ENCODE peak calls at places on chromosomes 1 and 21, in eight cellular contexts. One of them, this sample, is unnamed. For H3K27me3, the result is how much of the 10 kb centered on the place peaks cover.

GRCh38 chr1:233843523-233844204 is 60.8 kb upstream of the SLC35F3 start:
- DNase-seq in endothelial cell of umbilical vein: no peak
- DNase-seq in psoas muscle: no peak
- DNase-seq in IMR-90: no peak
- DNase-seq in heart left ventricle: no peak
- DNase-seq in tibial artery: no peak
- DNase-seq in BE2C: no peak
- DNase-seq in esophagus squamous epithelium: no peak
- DNase-seq in this sample: no peak

GRCh38 chr1:159935719-159936283 is 9.6 kb downstream of the IGSF9 start:
- DNase-seq in heart left ventricle: no peak
- DNase-seq in endothelial cell of umbilical vein: no peak
- DNase-seq in psoas muscle: no peak
- DNase-seq in IMR-90: no peak
- DNase-seq in tibial artery: no peak
- DNase-seq in BE2C: no peak
- DNase-seq in esophagus squamous epithelium: no peak
- DNase-seq in this sample: peak

GRCh38 chr21:36946949-36947371 is 19.5 kb downstream of the HLCS start:
- DNase-seq in endothelial cell of umbilical vein: no peak
- DNase-seq in BE2C: no peak
- DNase-seq in tibial artery: no peak
- DNase-seq in esophagus squamous epithelium: no peak
- DNase-seq in psoas muscle: no peak
- DNase-seq in IMR-90: no peak
- DNase-seq in heart left ventricle: no peak
- DNase-seq in this sample: no peak

GRCh38 chr1:236534164-236534651 is 10.4 kb downstream of the LGALS8 start:
- DNase-seq in heart left ventricle: no peak
- DNase-seq in IMR-90: peak
- DNase-seq in psoas muscle: no peak
- DNase-seq in esophagus squamous epithelium: no peak
- DNase-seq in endothelial cell of umbilical vein: peak
- DNase-seq in tibial artery: no peak
- DNase-seq in BE2C: no peak
- DNase-seq in this sample: no peak

GRCh38 chr1:100463809-100464424 is 74.0 kb upstream of the GPR88 start:
- DNase-seq in tibial artery: no peak
- DNase-seq in psoas muscle: peak
- DNase-seq in heart left ventricle: peak
- DNase-seq in esophagus squamous epithelium: no peak
- DNase-seq in BE2C: peak
- DNase-seq in IMR-90: peak
- DNase-seq in endothelial cell of umbilical vein: peak
- DNase-seq in this sample: peak

GRCh38 chr1:179761296-179761695 is 18.2 kb downstream of the FAM163A start:
- DNase-seq in BE2C: peak
- DNase-seq in tibial artery: no peak
- DNase-seq in psoas muscle: no peak
- DNase-seq in IMR-90: no peak
- DNase-seq in endothelial cell of umbilical vein: no peak
- DNase-seq in esophagus squamous epithelium: no peak
- DNase-seq in heart left ventricle: no peak
- DNase-seq in this sample: no peak

GRCh38 chr1:222071313-222071886 is 329.5 kb upstream of the DUSP10 start:
- DNase-seq in psoas muscle: no peak
- DNase-seq in esophagus squamous epithelium: no peak
- DNase-seq in BE2C: no peak
- DNase-seq in IMR-90: no peak
- DNase-seq in heart left ventricle: no peak
- DNase-seq in tibial artery: no peak
- DNase-seq in endothelial cell of umbilical vein: no peak
- DNase-seq in this sample: no peak

GRCh38 chr1:220734571-220735326 is 13.4 kb upstream of the MTARC2 start:
- DNase-seq in tibial artery: no peak
- DNase-seq in heart left ventricle: no peak
- DNase-seq in IMR-90: peak
- DNase-seq in BE2C: no peak
- DNase-seq in psoas muscle: no peak
- DNase-seq in esophagus squamous epithelium: no peak
- DNase-seq in endothelial cell of umbilical vein: peak
- DNase-seq in this sample: no peak

GRCh38 chr1:223276029-223276428 is 87.9 kb downstream of the SUSD4 start:
- DNase-seq in heart left ventricle: no peak
- DNase-seq in tibial artery: no peak
- DNase-seq in endothelial cell of umbilical vein: no peak
- DNase-seq in psoas muscle: no peak
- DNase-seq in esophagus squamous epithelium: no peak
- DNase-seq in IMR-90: no peak
- DNase-seq in BE2C: no peak
- DNase-seq in this sample: no peak

GRCh38 chr1:98086796-98087195 is 166.0 kb upstream of the DPYD start:
- DNase-seq in psoas muscle: no peak
- DNase-seq in endothelial cell of umbilical vein: peak
- DNase-seq in heart left ventricle: no peak
- DNase-seq in IMR-90: peak
- DNase-seq in BE2C: no peak
- DNase-seq in tibial artery: no peak
- DNase-seq in esophagus squamous epithelium: no peak
- DNase-seq in this sample: no peak

GRCh38 chr1:31183927-31184554 is 55.6 kb downstream of the NKAIN1 start:
- DNase-seq in psoas muscle: no peak
- DNase-seq in heart left ventricle: no peak
- DNase-seq in endothelial cell of umbilical vein: peak
- DNase-seq in BE2C: peak
- DNase-seq in esophagus squamous epithelium: no peak
- DNase-seq in IMR-90: peak
- DNase-seq in tibial artery: no peak
- DNase-seq in this sample: peak

GRCh38 chr1:89978763-89979162 is 16.1 kb upstream of the ZNF326 start:
- DNase-seq in heart left ventricle: no peak
- DNase-seq in psoas muscle: no peak
- DNase-seq in IMR-90: peak
- DNase-seq in esophagus squamous epithelium: no peak
- DNase-seq in endothelial cell of umbilical vein: no peak
- DNase-seq in BE2C: no peak
- DNase-seq in tibial artery: no peak
- DNase-seq in this sample: no peak

GRCh38 chr1:203287109-203287893 is 18.0 kb upstream of the BTG2 start:
- DNase-seq in tibial artery: peak
- DNase-seq in psoas muscle: peak
- DNase-seq in BE2C: no peak
- DNase-seq in IMR-90: no peak
- DNase-seq in heart left ventricle: peak
- DNase-seq in esophagus squamous epithelium: peak
- DNase-seq in endothelial cell of umbilical vein: peak
- DNase-seq in this sample: peak

GRCh38 chr1:219174672-219175564 is 1.2 kb downstream of the LYPLAL1 start:
- DNase-seq in tibial artery: peak
- DNase-seq in psoas muscle: no peak
- DNase-seq in IMR-90: peak
- DNase-seq in endothelial cell of umbilical vein: peak
- DNase-seq in esophagus squamous epithelium: no peak
- DNase-seq in heart left ventricle: no peak
- DNase-seq in BE2C: no peak
- DNase-seq in this sample: peak

GRCh38 chr1:22969224-22969829 is 3.3 kb downstream of the LACTBL1 start:
- DNase-seq in tibial artery: no peak
- DNase-seq in endothelial cell of umbilical vein: peak
- DNase-seq in IMR-90: peak
- DNase-seq in esophagus squamous epithelium: no peak
- DNase-seq in heart left ventricle: no peak
- DNase-seq in BE2C: peak
- DNase-seq in psoas muscle: no peak
- DNase-seq in this sample: peak

GRCh38 chr1:229756666-229757065 is 130.6 kb downstream of the URB2 start:
- DNase-seq in psoas muscle: no peak
- DNase-seq in tibial artery: no peak
- DNase-seq in BE2C: no peak
- DNase-seq in endothelial cell of umbilical vein: no peak
- DNase-seq in heart left ventricle: no peak
- DNase-seq in esophagus squamous epithelium: no peak
- DNase-seq in IMR-90: peak
- DNase-seq in this sample: no peak

GRCh38 chr1:56080123-56080522 is 499.2 kb downstream of the PLPP3 start:
- DNase-seq in tibial artery: no peak
- DNase-seq in IMR-90: peak
- DNase-seq in psoas muscle: no peak
- DNase-seq in endothelial cell of umbilical vein: peak
- DNase-seq in heart left ventricle: no peak
- DNase-seq in esophagus squamous epithelium: no peak
- DNase-seq in BE2C: no peak
- DNase-seq in this sample: no peak

GRCh38 chr1:31980835-31981782 is 32.6 kb upstream of the KHDRBS1 start:
- DNase-seq in IMR-90: no peak
- DNase-seq in heart left ventricle: no peak
- DNase-seq in BE2C: no peak
- DNase-seq in endothelial cell of umbilical vein: no peak
- DNase-seq in tibial artery: no peak
- DNase-seq in esophagus squamous epithelium: no peak
- DNase-seq in psoas muscle: no peak
- DNase-seq in this sample: no peak

GRCh38 chr1:91066545-91066944 is 44.7 kb upstream of the ZNF644 start:
- DNase-seq in heart left ventricle: no peak
- DNase-seq in tibial artery: no peak
- DNase-seq in endothelial cell of umbilical vein: no peak
- DNase-seq in esophagus squamous epithelium: no peak
- DNase-seq in psoas muscle: no peak
- DNase-seq in IMR-90: no peak
- DNase-seq in BE2C: no peak
- DNase-seq in this sample: no peak

DNA sequence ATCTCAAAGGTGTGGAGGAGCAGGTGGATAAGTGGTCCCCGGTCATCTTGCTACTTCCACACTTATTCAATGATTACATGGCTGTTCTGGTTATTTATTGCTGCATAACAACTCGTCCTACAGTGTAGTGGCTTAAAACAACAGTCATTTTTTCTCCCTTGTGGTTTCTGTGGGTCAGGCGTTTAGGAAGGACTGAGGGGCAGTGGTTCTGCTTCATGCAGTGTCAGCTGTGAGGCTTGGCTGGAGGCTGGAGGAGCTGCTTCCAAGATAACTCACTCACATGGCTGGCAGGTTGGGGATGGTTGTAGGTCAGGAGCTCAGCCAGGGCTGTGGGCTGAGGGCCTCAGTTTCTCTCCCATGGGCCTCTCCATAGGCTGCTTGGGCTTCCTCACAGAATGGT is 5.9 kb upstream of the SLC6A17 start:
- DNase-seq in tibial artery: peak
- DNase-seq in heart left ventricle: no peak
- DNase-seq in BE2C: no peak
- DNase-seq in IMR-90: no peak
- DNase-seq in esophagus squamous epithelium: no peak
- DNase-seq in psoas muscle: no peak
- DNase-seq in endothelial cell of umbilical vein: no peak
- DNase-seq in this sample: no peak
- H3K27me3 ChIP-seq in tibial artery: under half
- H3K27me3 ChIP-seq in heart left ventricle: half or more
- H3K27me3 ChIP-seq in BE2C: under half
- H3K27me3 ChIP-seq in IMR-90: half or more
- H3K27me3 ChIP-seq in esophagus squamous epithelium: under half
- H3K27me3 ChIP-seq in psoas muscle: under half
- H3K27me3 ChIP-seq in endothelial cell of umbilical vein: under half
- H3K27me3 ChIP-seq in this sample: under half

DNA sequence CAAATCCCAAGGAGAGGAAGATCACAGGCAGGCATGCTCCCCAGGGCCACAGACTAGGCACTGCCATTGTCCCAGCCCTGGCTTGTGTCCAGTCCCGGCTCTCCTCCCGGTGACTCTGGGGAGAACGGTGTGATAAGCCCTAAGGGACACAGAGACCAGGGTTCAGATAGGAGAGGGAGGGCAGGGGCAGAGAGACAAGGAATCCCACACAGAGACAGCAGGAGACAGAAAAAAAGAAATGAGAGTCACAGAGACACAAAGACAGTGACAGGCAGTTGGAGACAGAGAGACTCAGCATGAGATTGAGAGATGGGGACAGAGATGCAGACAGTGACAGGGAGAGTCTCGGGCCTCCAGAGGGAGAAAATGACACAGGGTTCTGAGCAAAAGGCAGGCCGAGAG is 361 bp downstream of the INSRR start:
- DNase-seq in heart left ventricle: no peak
- DNase-seq in BE2C: peak
- DNase-seq in tibial artery: no peak
- DNase-seq in psoas muscle: no peak
- DNase-seq in IMR-90: no peak
- DNase-seq in esophagus squamous epithelium: no peak
- DNase-seq in endothelial cell of umbilical vein: no peak
- DNase-seq in this sample: no peak
- H3K27me3 ChIP-seq in heart left ventricle: under half
- H3K27me3 ChIP-seq in BE2C: under half
- H3K27me3 ChIP-seq in tibial artery: under half
- H3K27me3 ChIP-seq in psoas muscle: under half
- H3K27me3 ChIP-seq in IMR-90: half or more
- H3K27me3 ChIP-seq in esophagus squamous epithelium: under half
- H3K27me3 ChIP-seq in endothelial cell of umbilical vein: under half
- H3K27me3 ChIP-seq in this sample: under half

GRCh38 chr1:182459949-182460348 is 10.0 kb downstream of the RGSL1 start:
- DNase-seq in tibial artery: no peak
- DNase-seq in IMR-90: no peak
- DNase-seq in heart left ventricle: no peak
- DNase-seq in psoas muscle: no peak
- DNase-seq in esophagus squamous epithelium: no peak
- DNase-seq in endothelial cell of umbilical vein: no peak
- DNase-seq in BE2C: no peak
- DNase-seq in this sample: no peak
- H3K27me3 ChIP-seq in tibial artery: under half
- H3K27me3 ChIP-seq in IMR-90: under half
- H3K27me3 ChIP-seq in heart left ventricle: under half
- H3K27me3 ChIP-seq in psoas muscle: under half
- H3K27me3 ChIP-seq in esophagus squamous epithelium: under half
- H3K27me3 ChIP-seq in endothelial cell of umbilical vein: under half
- H3K27me3 ChIP-seq in BE2C: under half
- H3K27me3 ChIP-seq in this sample: under half

DNA sequence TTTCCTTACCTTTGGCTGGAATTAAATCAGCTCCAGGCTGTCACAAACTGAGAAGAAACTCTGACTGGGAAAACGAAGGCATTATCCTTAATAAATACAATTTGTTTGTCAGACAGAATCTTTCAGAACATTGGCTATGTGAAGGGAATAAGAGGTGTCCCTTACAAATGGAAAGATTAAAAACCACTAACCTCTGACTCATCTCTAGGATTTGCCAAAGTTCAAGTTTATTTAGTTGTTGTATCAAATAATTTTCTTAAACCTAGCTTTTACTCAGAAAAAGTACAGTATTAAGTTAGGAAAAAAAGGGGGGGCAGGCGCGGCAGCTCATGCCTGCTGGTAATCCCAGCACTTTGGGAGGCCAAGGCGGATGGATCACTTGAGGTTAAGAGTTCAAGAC is 15.7 kb downstream of the SERTAD4 start:
- DNase-seq in BE2C: no peak
- DNase-seq in IMR-90: no peak
- DNase-seq in psoas muscle: no peak
- DNase-seq in esophagus squamous epithelium: no peak
- DNase-seq in heart left ventricle: no peak
- DNase-seq in endothelial cell of umbilical vein: no peak
- DNase-seq in tibial artery: no peak
- DNase-seq in this sample: no peak
- H3K27me3 ChIP-seq in BE2C: under half
- H3K27me3 ChIP-seq in IMR-90: half or more
- H3K27me3 ChIP-seq in psoas muscle: under half
- H3K27me3 ChIP-seq in esophagus squamous epithelium: under half
- H3K27me3 ChIP-seq in heart left ventricle: under half
- H3K27me3 ChIP-seq in endothelial cell of umbilical vein: under half
- H3K27me3 ChIP-seq in tibial artery: under half
- H3K27me3 ChIP-seq in this sample: under half